ENCODE peak calls at places on chromosome 11, in eight cellular contexts. X is AG04450; I is naive thymus-derived CD4-positive, alpha-beta T cell; M is germinal center; W is tibial artery; P is HFFc6; G is activated CD4-positive, CD25-positive, alpha-beta regulatory T cell; Y is NCI-H460. B is an unnamed sample.

GRCh38 chr11:10355257-10355661 is 50.4 kb downstream of the ADM start:
- DNase-seq in X (no peak), I (no peak), M (no peak), W (no peak), P (peak; percentile 46), G (no peak), Y (no peak), B (no peak)

GRCh38 chr11:2466869-2467694 is 22.3 kb downstream of the KCNQ1 start:
- DNase-seq in X (no peak), I (peak; percentile 68), M (no peak), W (no peak), P (no peak), G (peak; percentile 51), Y (no peak), B (no peak)

GRCh38 chr11:58316142-58316541 is 42.7 kb downstream of the OR5B17 start:
- DNase-seq in X (no peak), I (no peak), M (no peak), W (no peak), P (peak; percentile 67), G (no peak), Y (no peak), B (no peak)

GRCh38 chr11:31761636-31762035 is 49.5 kb downstream of the PAX6 start:
- DNase-seq in X (no peak), I (no peak), M (no peak), W (no peak), P (no peak), G (no peak), Y (no peak), B (no peak)

GRCh38 chr11:134272381-134273316 is 3.5 kb upstream of the GLB1L3 start:
- DNase-seq in X (peak; percentile 39), I (no peak), M (no peak), W (no peak), P (no peak), G (no peak), Y (no peak), B (no peak)

GRCh38 chr11:117219995-117220394 is 11.9 kb downstream of the PCSK7 start:
- DNase-seq in X (no peak), I (no peak), M (no peak), W (no peak), P (no peak), G (no peak), Y (no peak), B (no peak)

GRCh38 chr11:102005306-102005705 is 41.9 kb upstream of the CFAP300 start:
- DNase-seq in X (no peak), I (no peak), M (no peak), W (no peak), P (no peak), G (no peak), Y (no peak), B (no peak)

GRCh38 chr11:18384157-18384641 is 10.2 kb upstream of the LDHA start:
- DNase-seq in X (peak; percentile 38), I (peak; percentile 10), M (peak; percentile 6), W (peak; percentile 75), P (peak; percentile 85), G (no peak), Y (peak; percentile 54), B (no peak)

GRCh38 chr11:110711776-110712642 is at the start of gene ARHGAP20:
- DNase-seq in X (no peak), I (peak; percentile 1), M (peak; percentile 85), W (peak; percentile 69), P (peak; percentile 34), G (no peak), Y (no peak), B (peak; percentile 56)

GRCh38 chr11:2884424-2884815 is 1.2 kb downstream of the CDKN1C start:
- DNase-seq in X (no peak), I (no peak), M (no peak), W (peak; percentile 64), P (no peak), G (no peak), Y (no peak), B (no peak)

GRCh38 chr11:11022126-11022730 is 164.4 kb upstream of the ZBED5 start:
- DNase-seq in X (no peak), I (no peak), M (peak; percentile 26), W (no peak), P (no peak), G (no peak), Y (peak; percentile 18), B (no peak)

GRCh38 chr11:65427691-65428577 is 5.3 kb downstream of the NEAT1 start:
- DNase-seq in X (no peak), I (peak; percentile 26), M (no peak), W (peak; percentile 42), P (peak; percentile 80), G (no peak), Y (peak; percentile 61), B (no peak)

GRCh38 chr11:58616594-58616993 is 5.9 kb upstream of the CNTF start:
- DNase-seq in X (peak; percentile 91), I (no peak), M (no peak), W (peak; percentile 43), P (peak; percentile 86), G (no peak), Y (no peak), B (no peak)

GRCh38 chr11:50333861-50334260 is 301.2 kb downstream of the OR4C45 start:
- DNase-seq in X (no peak), I (no peak), M (no peak), W (no peak), P (no peak), G (no peak), Y (no peak), B (no peak)

GRCh38 chr11:45489281-45489906 is 176.0 kb downstream of the CHST1 start:
- DNase-seq in X (no peak), I (no peak), M (no peak), W (no peak), P (no peak), G (no peak), Y (no peak), B (no peak)

GRCh38 chr11:119907122-119907933 is 178.3 kb upstream of the NECTIN1 start:
- DNase-seq in X (no peak), I (no peak), M (no peak), W (no peak), P (no peak), G (no peak), Y (no peak), B (no peak)

GRCh38 chr11:83051760-83052671 is 19.7 kb downstream of the RAB30 start:
- DNase-seq in X (peak; percentile 94), I (no peak), M (no peak), W (peak; percentile 45), P (peak; percentile 97), G (no peak), Y (no peak), B (no peak)

GRCh38 chr11:128582496-128583366 is 4.6 kb downstream of the ETS1 start:
- DNase-seq in X (peak; percentile 89), I (no peak), M (no peak), W (no peak), P (peak; percentile 92), G (no peak), Y (peak; percentile 1), B (no peak)

GRCh38 chr11:117830072-117830471 is 5.5 kb upstream of the FXYD2 start:
- DNase-seq in X (no peak), I (no peak), M (no peak), W (no peak), P (no peak), G (no peak), Y (no peak), B (no peak)

GRCh38 chr11:12541588-12542151 is 132.6 kb upstream of the TEAD1 start:
- DNase-seq in X (no peak), I (no peak), M (no peak), W (no peak), P (no peak), G (no peak), Y (no peak), B (no peak)

GRCh38 chr11:77776455-77776854 is 44.1 kb downstream of the RSF1 start:
- DNase-seq in X (no peak), I (peak; percentile 11), M (no peak), W (no peak), P (peak; percentile 9), G (no peak), Y (peak; percentile 6), B (no peak)

GRCh38 chr11:70040452-70040851 is 37.7 kb upstream of the ANO1 start:
- DNase-seq in X (no peak), I (no peak), M (no peak), W (no peak), P (no peak), G (no peak), Y (no peak), B (no peak)

B was measured in mesothelial cell of epicardium.